ENCODE peak calls at places on chromosomes 13 and 19, in seven cellular contexts. One of them, this sample, is unnamed.
A peak's percentile ranks its signal among the peaks of the same experiment; 100 is the strongest.

GRCh38 chr19:4534836-4535658 is at the start of gene PLIN5:
- DNase-seq in endothelial cell: peak; percentile 77
- DNase-seq in keratinocyte: no peak
- DNase-seq in breast epithelium: peak; percentile 74
- DNase-seq in H9: peak; percentile 95
- DNase-seq in glutamatergic neuron: peak; percentile 87
- DNase-seq in retinal pigment epithelial cell: peak; percentile 20
- DNase-seq in this sample: peak; percentile 32

GRCh38 chr19:4199699-4200293 is 17.3 kb downstream of the ANKRD24 start:
- DNase-seq in endothelial cell: no peak
- DNase-seq in keratinocyte: no peak
- DNase-seq in breast epithelium: no peak
- DNase-seq in H9: peak; percentile 80
- DNase-seq in glutamatergic neuron: no peak
- DNase-seq in retinal pigment epithelial cell: no peak
- DNase-seq in this sample: no peak

GRCh38 chr19:45901432-45901903 is 945 bp downstream of the MYPOP start:
- DNase-seq in endothelial cell: no peak
- DNase-seq in keratinocyte: no peak
- DNase-seq in breast epithelium: no peak
- DNase-seq in H9: peak; percentile 32
- DNase-seq in glutamatergic neuron: peak; percentile 43
- DNase-seq in retinal pigment epithelial cell: no peak
- DNase-seq in this sample: peak; percentile 41

GRCh38 chr13:21672811-21673591 is 2.1 kb downstream of the FGF9 start:
- DNase-seq in endothelial cell: no peak
- DNase-seq in keratinocyte: no peak
- DNase-seq in breast epithelium: no peak
- DNase-seq in H9: no peak
- DNase-seq in glutamatergic neuron: no peak
- DNase-seq in retinal pigment epithelial cell: no peak
- DNase-seq in this sample: no peak

GRCh38 chr19:1214862-1215731 is 9.5 kb downstream of the STK11 start:
- DNase-seq in endothelial cell: no peak
- DNase-seq in keratinocyte: no peak
- DNase-seq in breast epithelium: no peak
- DNase-seq in H9: no peak
- DNase-seq in glutamatergic neuron: peak; percentile 74
- DNase-seq in retinal pigment epithelial cell: peak; percentile 50
- DNase-seq in this sample: no peak

GRCh38 chr19:30336290-30336689 is 35.9 kb upstream of the ZNF536 start:
- DNase-seq in endothelial cell: no peak
- DNase-seq in keratinocyte: no peak
- DNase-seq in breast epithelium: no peak
- DNase-seq in H9: no peak
- DNase-seq in glutamatergic neuron: no peak
- DNase-seq in retinal pigment epithelial cell: no peak
- DNase-seq in this sample: no peak

GRCh38 chr19:17703823-17704463 is 15.3 kb upstream of the MAP1S start:
- DNase-seq in endothelial cell: peak; percentile 67
- DNase-seq in keratinocyte: no peak
- DNase-seq in breast epithelium: no peak
- DNase-seq in H9: peak; percentile 82
- DNase-seq in glutamatergic neuron: peak; percentile 79
- DNase-seq in retinal pigment epithelial cell: no peak
- DNase-seq in this sample: peak; percentile 70

GRCh38 chr19:37551123-37551993 is 43.2 kb downstream of the ZNF571 start:
- DNase-seq in endothelial cell: peak; percentile 10
- DNase-seq in keratinocyte: no peak
- DNase-seq in breast epithelium: no peak
- DNase-seq in H9: no peak
- DNase-seq in glutamatergic neuron: peak; percentile 51
- DNase-seq in retinal pigment epithelial cell: peak; percentile 18
- DNase-seq in this sample: peak; percentile 70

GRCh38 chr13:94079876-94080275 is 399.6 kb downstream of the DCT start:
- DNase-seq in endothelial cell: no peak
- DNase-seq in keratinocyte: no peak
- DNase-seq in breast epithelium: no peak
- DNase-seq in H9: no peak
- DNase-seq in glutamatergic neuron: no peak
- DNase-seq in retinal pigment epithelial cell: no peak
- DNase-seq in this sample: no peak

GRCh38 chr19:56309511-56310185 is 5.0 kb downstream of the ZSCAN5A start:
- DNase-seq in endothelial cell: peak; percentile 81
- DNase-seq in keratinocyte: peak; percentile 25
- DNase-seq in breast epithelium: no peak
- DNase-seq in H9: peak; percentile 85
- DNase-seq in glutamatergic neuron: peak; percentile 73
- DNase-seq in retinal pigment epithelial cell: no peak
- DNase-seq in this sample: peak; percentile 44

GRCh38 chr19:31146546-31147183 is 202.6 kb downstream of the TSHZ3 start:
- DNase-seq in endothelial cell: no peak
- DNase-seq in keratinocyte: peak; percentile 58
- DNase-seq in breast epithelium: no peak
- DNase-seq in H9: no peak
- DNase-seq in glutamatergic neuron: no peak
- DNase-seq in retinal pigment epithelial cell: no peak
- DNase-seq in this sample: no peak

GRCh38 chr19:33777351-33777750 is 19.3 kb upstream of the KCTD15 start:
- DNase-seq in endothelial cell: no peak
- DNase-seq in keratinocyte: no peak
- DNase-seq in breast epithelium: no peak
- DNase-seq in H9: no peak
- DNase-seq in glutamatergic neuron: no peak
- DNase-seq in retinal pigment epithelial cell: no peak
- DNase-seq in this sample: no peak

GRCh38 chr13:99346328-99347070 is 39.3 kb upstream of the GPR183 start:
- DNase-seq in endothelial cell: no peak
- DNase-seq in keratinocyte: no peak
- DNase-seq in breast epithelium: no peak
- DNase-seq in H9: no peak
- DNase-seq in glutamatergic neuron: no peak
- DNase-seq in retinal pigment epithelial cell: no peak
- DNase-seq in this sample: no peak

GRCh38 chr13:109843695-109844094 is 57.3 kb upstream of the IRS2 start:
- DNase-seq in endothelial cell: no peak
- DNase-seq in keratinocyte: no peak
- DNase-seq in breast epithelium: no peak
- DNase-seq in H9: no peak
- DNase-seq in glutamatergic neuron: no peak
- DNase-seq in retinal pigment epithelial cell: no peak
- DNase-seq in this sample: no peak

GRCh38 chr13:112760931-112761330 is 71.1 kb downstream of the ATP11A start:
- DNase-seq in endothelial cell: no peak
- DNase-seq in keratinocyte: no peak
- DNase-seq in breast epithelium: no peak
- DNase-seq in H9: no peak
- DNase-seq in glutamatergic neuron: no peak
- DNase-seq in retinal pigment epithelial cell: no peak
- DNase-seq in this sample: no peak

GRCh38 chr13:112764028-112764427 is 74.2 kb downstream of the ATP11A start:
- DNase-seq in endothelial cell: no peak
- DNase-seq in keratinocyte: no peak
- DNase-seq in breast epithelium: no peak
- DNase-seq in H9: no peak
- DNase-seq in glutamatergic neuron: no peak
- DNase-seq in retinal pigment epithelial cell: no peak
- DNase-seq in this sample: no peak

GRCh38 chr13:112760440-112760839 is 70.6 kb downstream of the ATP11A start:
- DNase-seq in endothelial cell: no peak
- DNase-seq in keratinocyte: no peak
- DNase-seq in breast epithelium: no peak
- DNase-seq in H9: no peak
- DNase-seq in glutamatergic neuron: no peak
- DNase-seq in retinal pigment epithelial cell: no peak
- DNase-seq in this sample: no peak

GRCh38 chr13:112762690-112763080 is 72.8 kb downstream of the ATP11A start:
- DNase-seq in endothelial cell: no peak
- DNase-seq in keratinocyte: no peak
- DNase-seq in breast epithelium: no peak
- DNase-seq in H9: no peak
- DNase-seq in glutamatergic neuron: no peak
- DNase-seq in retinal pigment epithelial cell: no peak
- DNase-seq in this sample: no peak

GRCh38 chr13:112761701-112762689 is 72.2 kb downstream of the ATP11A start:
- DNase-seq in endothelial cell: no peak
- DNase-seq in keratinocyte: no peak
- DNase-seq in breast epithelium: no peak
- DNase-seq in H9: no peak
- DNase-seq in glutamatergic neuron: no peak
- DNase-seq in retinal pigment epithelial cell: no peak
- DNase-seq in this sample: no peak
- TF ChIP-seq CTCF in endothelial cell: no peak
- TF ChIP-seq CTCF in keratinocyte: no peak
- TF ChIP-seq CTCF in breast epithelium: no peak
- TF ChIP-seq CTCF in H9: peak; percentile 15
- TF ChIP-seq CTCF in glutamatergic neuron: no peak
- TF ChIP-seq CTCF in retinal pigment epithelial cell: no peak
- TF ChIP-seq CTCF in this sample: no peak

GRCh38 chr13:30017880-30018279 is 167.5 kb upstream of the UBL3 start:
- DNase-seq in endothelial cell: peak; percentile 15
- DNase-seq in keratinocyte: no peak
- DNase-seq in breast epithelium: no peak
- DNase-seq in H9: peak; percentile 64
- DNase-seq in glutamatergic neuron: peak; percentile 31
- DNase-seq in retinal pigment epithelial cell: no peak
- DNase-seq in this sample: no peak
- TF ChIP-seq CTCF in endothelial cell: no peak
- TF ChIP-seq CTCF in keratinocyte: no peak
- TF ChIP-seq CTCF in breast epithelium: no peak
- TF ChIP-seq CTCF in H9: peak; percentile 47
- TF ChIP-seq CTCF in glutamatergic neuron: peak; percentile 22
- TF ChIP-seq CTCF in retinal pigment epithelial cell: peak; percentile 0
- TF ChIP-seq CTCF in this sample: no peak

DNA sequence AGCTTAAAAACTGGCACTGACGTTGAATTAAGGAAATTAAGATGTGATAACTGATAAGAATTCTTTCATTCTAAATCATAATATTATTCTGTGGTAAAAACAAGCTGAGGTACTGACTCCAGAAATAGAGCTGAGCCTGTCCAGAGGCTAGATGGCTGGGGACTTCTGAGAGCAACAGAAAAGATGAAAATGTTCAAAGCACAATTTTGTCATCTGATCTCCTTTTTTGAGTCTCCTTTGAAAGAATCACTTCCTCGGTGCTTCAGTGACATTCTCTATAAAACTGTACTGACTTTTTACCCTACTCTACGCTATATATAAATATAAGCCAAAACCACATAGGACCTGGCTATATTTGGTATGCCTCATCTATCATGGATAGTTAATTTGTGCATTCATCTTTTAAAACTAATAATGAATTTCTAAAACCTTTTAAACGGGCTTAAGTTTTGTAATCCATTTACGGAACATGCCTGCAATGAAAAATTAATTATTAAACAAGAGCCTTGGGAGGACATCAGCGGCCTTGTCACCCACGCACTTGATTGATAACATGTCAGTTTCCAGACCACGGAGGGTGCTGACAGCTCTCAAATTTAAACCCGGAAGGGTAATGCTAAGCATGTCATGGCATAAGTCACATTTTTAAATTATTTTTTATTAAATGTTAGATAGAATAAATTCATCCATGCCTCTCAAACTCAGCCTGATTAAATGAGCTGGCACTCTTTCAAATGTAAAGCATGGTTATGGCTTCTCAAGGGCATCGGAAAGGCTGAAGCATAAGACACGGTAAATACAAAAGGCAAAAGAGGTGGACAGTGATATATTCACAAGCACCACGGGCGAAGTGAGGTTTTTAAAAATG is 235.4 kb downstream of the PCDH9 start:
- DNase-seq in endothelial cell: no peak
- DNase-seq in keratinocyte: no peak
- DNase-seq in breast epithelium: no peak
- DNase-seq in H9: no peak
- DNase-seq in glutamatergic neuron: no peak
- DNase-seq in retinal pigment epithelial cell: no peak
- DNase-seq in this sample: no peak
- TF ChIP-seq CTCF in endothelial cell: no peak
- TF ChIP-seq CTCF in keratinocyte: no peak
- TF ChIP-seq CTCF in breast epithelium: no peak
- TF ChIP-seq CTCF in H9: no peak
- TF ChIP-seq CTCF in glutamatergic neuron: peak; percentile 4
- TF ChIP-seq CTCF in retinal pigment epithelial cell: no peak
- TF ChIP-seq CTCF in this sample: no peak

GRCh38 chr19:49120325-49120683 is 960 bp downstream of the PPFIA3 start:
- DNase-seq in endothelial cell: no peak
- DNase-seq in keratinocyte: no peak
- DNase-seq in breast epithelium: no peak
- DNase-seq in H9: no peak
- DNase-seq in glutamatergic neuron: no peak
- DNase-seq in retinal pigment epithelial cell: no peak
- DNase-seq in this sample: no peak

GRCh38 chr19:49119411-49120324 is at the start of gene PPFIA3:
- DNase-seq in endothelial cell: peak; percentile 79
- DNase-seq in keratinocyte: no peak
- DNase-seq in breast epithelium: peak; percentile 72
- DNase-seq in H9: peak; percentile 69
- DNase-seq in glutamatergic neuron: peak; percentile 74
- DNase-seq in retinal pigment epithelial cell: no peak
- DNase-seq in this sample: peak; percentile 32

GRCh38 chr19:49120868-49121267 is 1.5 kb downstream of the PPFIA3 start:
- DNase-seq in endothelial cell: no peak
- DNase-seq in keratinocyte: no peak
- DNase-seq in breast epithelium: no peak
- DNase-seq in H9: no peak
- DNase-seq in glutamatergic neuron: no peak
- DNase-seq in retinal pigment epithelial cell: no peak
- DNase-seq in this sample: no peak

GRCh38 chr19:49117677-49118564 is 1.0 kb downstream of the C19orf73 start:
- DNase-seq in endothelial cell: no peak
- DNase-seq in keratinocyte: no peak
- DNase-seq in breast epithelium: no peak
- DNase-seq in H9: no peak
- DNase-seq in glutamatergic neuron: peak; percentile 29
- DNase-seq in retinal pigment epithelial cell: no peak
- DNase-seq in this sample: no peak

DNA sequence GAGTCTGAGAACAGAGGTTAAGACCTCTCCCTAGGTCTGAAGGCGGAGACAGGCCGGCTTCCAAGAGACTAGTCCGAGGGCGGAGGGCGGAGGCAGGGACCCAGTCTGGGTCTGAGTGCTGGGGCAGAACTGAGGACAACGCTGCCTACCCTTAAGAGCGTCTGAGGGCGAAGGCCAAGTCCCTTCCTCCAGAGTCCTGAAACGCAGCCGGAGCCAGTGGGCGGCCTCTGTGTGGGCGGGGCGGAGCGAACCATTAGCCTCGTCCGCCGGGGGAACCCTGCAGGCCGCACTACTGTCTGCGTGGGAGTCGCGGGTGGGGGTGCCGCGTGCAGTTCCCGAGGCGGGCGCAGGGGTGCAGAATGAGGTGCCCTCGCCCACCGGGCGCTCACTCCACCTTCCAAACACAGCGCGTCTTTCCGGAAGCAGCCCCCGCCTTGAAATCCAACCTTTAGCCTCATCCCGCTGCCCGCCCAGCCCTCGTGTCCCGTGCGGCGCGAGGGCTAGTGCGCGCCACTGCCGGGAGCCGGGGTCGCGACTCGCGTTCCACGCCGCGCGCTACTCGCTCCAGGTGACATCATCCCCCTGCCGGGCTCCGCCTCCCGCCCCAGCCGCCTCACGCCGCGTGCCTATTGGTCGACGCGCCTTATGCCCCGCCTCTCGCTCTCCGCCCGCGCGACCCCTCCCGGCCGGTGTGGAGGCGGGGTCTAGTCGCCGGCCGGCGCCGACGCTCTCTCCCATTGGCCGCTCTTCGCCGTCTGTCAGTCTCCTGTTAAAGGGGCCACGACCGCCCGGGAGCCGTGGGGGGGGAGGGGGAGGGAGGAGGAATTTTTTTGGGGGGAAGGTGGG is at the start of gene C19orf73:
- DNase-seq in endothelial cell: peak; percentile 95
- DNase-seq in keratinocyte: peak; percentile 59
- DNase-seq in breast epithelium: peak; percentile 97
- DNase-seq in H9: peak; percentile 90
- DNase-seq in glutamatergic neuron: peak; percentile 97
- DNase-seq in retinal pigment epithelial cell: peak; percentile 66
- DNase-seq in this sample: peak; percentile 96
- TF ChIP-seq CTCF in endothelial cell: peak; percentile 21
- TF ChIP-seq CTCF in keratinocyte: no peak
- TF ChIP-seq CTCF in breast epithelium: peak; percentile 23
- TF ChIP-seq CTCF in H9: no peak
- TF ChIP-seq CTCF in glutamatergic neuron: peak; percentile 39
- TF ChIP-seq CTCF in retinal pigment epithelial cell: no peak
- TF ChIP-seq CTCF in this sample: no peak

This sample was measured in activated B cell treated with CpG ODN at 0.5 μM for 24 hours.